ENCODE peak calls at places on chromosomes 3 and 15, in seven cellular contexts. Y is small intestine; Z is cardiac fibroblast; B is naive thymus-derived CD4-positive, alpha-beta T cell; W is neural crest cell; P is right atrium auricular region; I is T follicular helper cell. L is an unnamed sample.

GRCh38 chr3:187808466-187809291 is 63.4 kb upstream of the BCL6 start:
- DNase-seq in Y (peak), Z (no peak), I (no peak), P (no peak), W (no peak), B (no peak), L (no peak)

GRCh38 chr15:64152507-64153387 is 1.2 kb downstream of the SNX22 start:
- DNase-seq in W (no peak), Z (no peak), P (no peak), I (no peak), Y (no peak), B (no peak), L (no peak)

GRCh38 chr3:160312014-160312624 is 86.9 kb downstream of the C3orf80 start:
- DNase-seq in P (no peak), B (no peak), Y (no peak), W (no peak), I (no peak), Z (no peak), L (no peak)

GRCh38 chr3:4849136-4849535 is 130.1 kb upstream of the BHLHE40 start:
- DNase-seq in Z (no peak), W (no peak), P (no peak), Y (no peak), I (no peak), B (no peak), L (no peak)

GRCh38 chr15:89017370-89018066 is 70.7 kb upstream of the ABHD2 start:
- DNase-seq in P (peak), B (peak), Z (peak), Y (peak), W (peak), I (peak), L (peak)

GRCh38 chr15:80260566-80260965 is 8.6 kb upstream of the CTXND1 start:
- DNase-seq in W (no peak), P (no peak), Y (no peak), B (no peak), Z (no peak), I (no peak), L (no peak)

GRCh38 chr15:64836023-64836536 is 5.6 kb upstream of the PLEKHO2 start:
- DNase-seq in W (no peak), I (no peak), P (no peak), Z (no peak), B (no peak), Y (no peak), L (no peak)

GRCh38 chr3:64179860-64180259 is 45.4 kb downstream of the PRICKLE2 start:
- DNase-seq in W (no peak), Y (no peak), Z (no peak), I (no peak), B (no peak), P (no peak), L (no peak)

GRCh38 chr3:184029456-184029950 is 2.0 kb upstream of the HTR3D start:
- DNase-seq in Z (peak), Y (no peak), B (no peak), P (no peak), W (no peak), I (no peak), L (no peak)

GRCh38 chr3:29144807-29145206 is 136.1 kb upstream of the RBMS3 start:
- DNase-seq in B (no peak), I (no peak), Y (no peak), Z (peak), W (no peak), P (no peak), L (no peak)

GRCh38 chr3:157807286-157807685 is 298.9 kb downstream of the SHOX2 start:
- DNase-seq in Z (peak), Y (no peak), B (no peak), I (no peak), W (no peak), P (no peak), L (no peak)

GRCh38 chr15:28942521-28943035 is 56.8 kb downstream of the APBA2 start:
- DNase-seq in P (no peak), Y (no peak), B (no peak), I (no peak), W (no peak), Z (no peak), L (no peak)

L was measured in HS-27A.